ENCODE peak calls at places on chromosomes 5 and 9, in four cellular contexts. T, M, N and X are unnamed samples.
A peak's percentile ranks its signal among the peaks of the same experiment; 100 is the strongest.

GRCh38 chr5:59367791-59368394 is 525.6 kb downstream of the PDE4D start:
- DNase-seq in T (peak; percentile 56), M (peak; percentile 52), N (no peak), X (peak; percentile 73)

GRCh38 chr5:78930742-78931141 is 54.4 kb downstream of the ARSB start:
- DNase-seq in T (no peak), M (no peak), N (no peak), X (no peak)

GRCh38 chr9:93451762-93452709 is 551 bp downstream of the FAM120A start:
- DNase-seq in T (peak; percentile 46), M (peak; percentile 46), N (peak; percentile 71), X (peak; percentile 60)

GRCh38 chr5:151171521-151171920 is 13.9 kb upstream of the ANXA6 start:
- DNase-seq in T (no peak), M (no peak), N (no peak), X (no peak)

GRCh38 chr5:149371296-149371962 is 7.7 kb downstream of the IL17B start:
- DNase-seq in T (peak; percentile 85), M (peak; percentile 54), N (peak; percentile 85), X (peak; percentile 60)

GRCh38 chr9:77846957-77847574 is 184.5 kb downstream of the GNAQ start:
- DNase-seq in T (no peak), M (no peak), N (no peak), X (peak; percentile 70)

GRCh38 chr9:88678008-88678407 is 143.0 kb downstream of the NXNL2 start:
- DNase-seq in T (no peak), M (no peak), N (no peak), X (no peak)

GRCh38 chr5:129003232-129003631 is 37.9 kb downstream of the SLC27A6 start:
- DNase-seq in T (no peak), M (no peak), N (no peak), X (no peak)

GRCh38 chr5:167783145-167783817 is 508.2 kb upstream of the WWC1 start:
- DNase-seq in T (no peak), M (no peak), N (no peak), X (no peak)

GRCh38 chr9:13279284-13280162 is at the start of gene MPDZ:
- DNase-seq in T (peak; percentile 79), M (peak; percentile 70), N (peak; percentile 79), X (peak; percentile 81)

GRCh38 chr9:3857673-3858072 is 331.9 kb upstream of the RFX3 start:
- DNase-seq in T (no peak), M (no peak), N (no peak), X (peak; percentile 23)

GRCh38 chr9:109870365-109870764 is 90.4 kb downstream of the PALM2AKAP2 start:
- DNase-seq in T (no peak), M (no peak), N (no peak), X (peak; percentile 68)

GRCh38 chr9:83688921-83689320 is 18.8 kb downstream of the UBQLN1 start:
- DNase-seq in T (no peak), M (no peak), N (no peak), X (no peak)

GRCh38 chr9:132409828-132410528 is at the start of gene CFAP77:
- DNase-seq in T (peak; percentile 70), M (peak; percentile 73), N (peak; percentile 79), X (peak; percentile 81)

GRCh38 chr5:178431777-178432155 is 158.4 kb downstream of the COL23A1 start:
- DNase-seq in T (no peak), M (no peak), N (no peak), X (peak; percentile 2)

GRCh38 chr9:90860826-90861225 is 59.2 kb downstream of the SYK start:
- DNase-seq in T (peak; percentile 1), M (no peak), N (no peak), X (no peak)

GRCh38 chr5:147935032-147935431 is 28.7 kb upstream of the C5orf46 start:
- DNase-seq in T (no peak), M (peak; percentile 11), N (no peak), X (peak; percentile 54)

GRCh38 chr5:125457617-125458016 is 711.2 kb upstream of the ZNF608 start:
- DNase-seq in T (no peak), M (no peak), N (no peak), X (no peak)

GRCh38 chr9:94656190-94656589 is 16.9 kb upstream of the FBP1 start:
- DNase-seq in T (no peak), M (no peak), N (no peak), X (no peak)

GRCh38 chr5:2898661-2899060 is 147.2 kb upstream of the IRX2 start:
- DNase-seq in T (peak; percentile 15), M (no peak), N (peak; percentile 33), X (no peak)

GRCh38 chr5:159855476-159856157 is 60.7 kb upstream of the ADRA1B start:
- DNase-seq in T (no peak), M (no peak), N (no peak), X (no peak)

GRCh38 chr5:56984445-56984844 is 32.5 kb upstream of the MIER3 start:
- DNase-seq in T (no peak), M (no peak), N (no peak), X (peak; percentile 30)

GRCh38 chr5:172870807-172871431 is 36.9 kb downstream of the ERGIC1 start:
- DNase-seq in T (no peak), M (no peak), N (no peak), X (peak; percentile 85)
- H2BK15ac ChIP-seq in T (no peak overlapping the region), M (no peak overlapping the region), N (no peak overlapping the region), X (peak overlapping the region; percentile 92)

DNA sequence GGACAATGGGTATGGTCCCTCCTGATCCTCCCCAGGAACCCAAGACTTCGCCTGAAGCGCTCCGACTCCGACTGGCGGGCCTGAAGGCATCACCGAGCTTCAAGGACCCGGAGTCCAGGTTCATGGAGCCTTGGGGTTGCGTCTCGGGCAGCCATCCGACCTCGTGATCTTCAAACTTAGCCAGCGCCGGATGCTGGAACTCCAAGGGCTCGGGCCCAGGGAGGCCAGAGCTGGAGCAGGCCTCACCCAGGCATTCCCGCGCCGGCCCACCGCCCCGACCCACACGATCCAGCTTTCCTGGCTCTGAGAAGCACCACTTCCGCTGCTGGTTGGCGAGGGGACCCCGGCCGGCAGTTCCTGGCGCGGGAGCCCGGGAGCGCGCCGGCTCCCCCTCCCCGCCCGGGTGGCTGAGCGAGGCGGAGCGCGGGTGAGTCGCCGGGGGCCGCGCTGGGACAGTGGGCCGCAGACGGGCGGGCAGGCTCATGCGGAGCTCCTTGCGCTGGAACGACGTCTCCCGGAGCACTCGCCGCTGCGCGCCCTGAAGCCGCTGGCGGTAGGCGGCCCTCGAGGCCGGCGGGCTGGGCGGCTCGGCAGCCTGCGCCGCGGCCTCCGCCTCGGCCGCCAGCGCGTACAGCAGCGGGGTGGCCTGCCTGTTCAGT is 5.2 kb downstream of the SHROOM1 start:
- DNase-seq in T (peak; percentile 61), M (no peak), N (peak; percentile 80), X (no peak)
- H2BK12ac ChIP-seq in T (no peak overlapping the region), M (peak overlapping the region; percentile 69), N (peak overlapping the region; percentile 52), X (no peak overlapping the region)

GRCh38 chr9:124342946-124343485 is 72.2 kb downstream of the PSMB7 start:
- DNase-seq in T (peak; percentile 55), M (peak; percentile 40), N (no peak), X (peak; percentile 87)

GRCh38 chr9:124345063-124345462 is 70.2 kb downstream of the PSMB7 start:
- DNase-seq in T (no peak), M (no peak), N (no peak), X (no peak)

GRCh38 chr9:124345751-124346281 is 69.4 kb downstream of the PSMB7 start:
- DNase-seq in T (no peak), M (no peak), N (no peak), X (no peak)

GRCh38 chr9:124343533-124344290 is 71.5 kb downstream of the PSMB7 start:
- DNase-seq in T (no peak), M (no peak), N (no peak), X (no peak)

DNA sequence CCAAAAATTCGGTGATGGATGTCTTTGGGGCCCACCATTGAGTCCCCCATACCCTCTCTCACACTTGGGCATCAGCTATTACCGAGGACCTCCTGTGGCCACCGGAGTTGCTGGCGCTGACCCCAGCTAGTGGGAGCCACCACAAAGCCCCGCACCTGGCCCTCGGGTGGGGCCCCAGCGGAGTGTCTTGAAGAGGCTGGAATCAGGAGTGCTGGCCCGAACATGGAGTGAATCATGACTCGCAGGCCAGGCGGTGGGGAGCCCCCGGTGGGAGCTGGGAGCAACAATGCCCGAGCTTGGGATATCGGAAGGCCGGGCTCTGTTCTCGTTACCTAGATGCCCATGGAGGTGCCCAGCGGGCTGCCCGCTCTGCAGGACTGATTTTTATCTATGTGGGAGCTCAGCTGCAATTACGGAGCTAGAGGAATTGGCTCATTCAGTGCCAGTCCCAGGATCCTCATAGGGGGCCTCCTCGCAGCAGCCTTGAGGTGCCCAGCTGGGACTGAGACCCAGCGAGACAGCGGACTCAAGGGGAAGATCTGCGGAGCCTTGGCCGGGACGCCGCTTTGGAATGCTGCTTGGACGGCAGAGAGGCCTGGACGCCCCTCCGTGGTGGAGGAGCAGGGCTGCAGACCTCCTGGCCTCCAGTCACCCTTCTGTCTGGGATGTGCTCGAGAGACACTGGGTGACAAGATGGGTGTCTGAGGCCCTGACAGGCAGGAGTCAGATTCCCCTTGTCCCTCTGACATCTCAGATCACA is 70.8 kb downstream of the PSMB7 start:
- DNase-seq in T (no peak), M (no peak), N (no peak), X (no peak)
- H2BK15ac ChIP-seq in T (no peak overlapping the region), M (no peak overlapping the region), N (no peak overlapping the region), X (no peak overlapping the region)

GRCh38 chr9:35743880-35744518 is 5.0 kb downstream of the GBA2 start:
- DNase-seq in T (no peak), M (no peak), N (no peak), X (no peak)
- H2BK12ac ChIP-seq in T (no peak overlapping the region), M (no peak overlapping the region), N (no peak overlapping the region), X (no peak overlapping the region)

DNA sequence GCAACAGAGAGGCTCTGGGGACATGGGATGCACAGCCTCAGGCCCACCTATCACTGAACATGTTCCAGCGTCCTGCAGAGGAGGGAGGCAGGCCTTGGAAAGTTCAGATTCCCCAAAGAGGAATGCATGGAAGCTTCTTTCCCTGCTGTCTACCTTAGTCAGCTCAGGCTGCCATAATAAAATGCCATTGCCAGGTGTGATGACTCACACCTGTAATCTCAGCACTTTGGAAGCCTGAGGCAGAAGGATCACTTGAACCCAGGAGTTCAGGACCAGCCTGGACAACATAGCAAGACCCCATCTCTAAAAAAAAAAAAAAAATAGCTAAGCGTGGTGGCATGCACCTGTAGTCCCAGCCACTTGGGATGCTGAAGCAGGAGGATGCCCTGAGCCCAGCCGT is 24.5 kb upstream of the TOR1B start:
- DNase-seq in T (no peak), M (no peak), N (no peak), X (no peak)
- H2BK15ac ChIP-seq in T (no peak overlapping the region), M (no peak overlapping the region), N (no peak overlapping the region), X (peak overlapping the region; percentile 63)

DNA sequence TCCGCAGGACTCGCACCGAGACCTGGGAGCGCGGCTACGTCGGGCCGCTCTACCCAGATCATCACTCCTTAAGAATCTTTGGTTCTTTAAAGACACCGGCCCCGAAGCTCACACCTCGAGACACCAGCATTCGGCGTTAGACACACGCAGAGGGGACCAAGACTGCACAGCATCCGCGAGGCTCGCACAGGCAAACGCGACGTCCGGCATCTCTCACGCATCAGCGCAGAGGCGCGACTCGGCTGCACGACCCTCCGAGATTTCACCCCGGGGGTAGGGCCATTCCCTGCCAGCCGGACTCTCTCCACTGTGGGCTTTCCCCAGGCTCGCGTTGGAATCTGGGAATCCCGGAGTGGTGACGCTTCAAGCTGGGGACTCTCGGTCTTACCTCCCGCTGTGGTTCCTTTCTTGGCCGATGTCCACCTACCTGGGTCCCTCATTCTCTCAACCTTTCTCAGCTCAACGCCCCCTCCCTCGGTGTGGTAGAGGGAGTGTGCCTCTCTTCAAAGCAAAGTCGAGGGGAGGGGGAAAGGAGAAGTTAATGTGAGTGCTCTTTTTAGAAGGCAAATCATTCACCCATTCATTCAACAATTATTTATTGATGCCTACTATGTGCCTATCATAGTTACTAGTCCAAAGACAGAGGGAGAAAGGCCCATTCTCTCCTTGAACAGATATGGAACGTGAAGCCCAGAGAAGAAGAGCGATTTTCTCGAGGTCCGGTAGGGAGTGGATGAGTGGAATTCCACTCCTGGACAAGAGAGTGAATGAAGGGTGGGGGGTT is 1.3 kb upstream of the HAND1 start:
- DNase-seq in T (peak; percentile 47), M (no peak), N (peak; percentile 77), X (peak; percentile 29)
- H2BK12ac ChIP-seq in T (no peak overlapping the region), M (no peak overlapping the region), N (peak overlapping the region; percentile 2), X (no peak overlapping the region)

GRCh38 chr9:16062542-16063240 is 509.8 kb downstream of the CCDC171 start:
- DNase-seq in T (no peak), M (no peak), N (no peak), X (peak; percentile 23)
- H2BK15ac ChIP-seq in T (no peak overlapping the region), M (no peak overlapping the region), N (no peak overlapping the region), X (no peak overlapping the region)